ENCODE peak calls at places on chromosome 1, in five cellular contexts. T is GM12878, D is RWPE2, C is astrocyte of the spinal cord, R is AG10803. O is an unnamed sample.

GRCh38 chr1:44208216-44208615 is 5.1 kb upstream of the DMAP1 start:
- DNase-seq in T (no peak), R (no peak), C (no peak), D (no peak), O (no peak)

GRCh38 chr1:21295059-21295401 is 4.8 kb upstream of the ECE1 start:
- DNase-seq in R (no peak), D (no peak), C (no peak), T (no peak), O (peak; percentile 47)

GRCh38 chr1:33242652-33243051 is 13.6 kb upstream of the ZNF362 start:
- DNase-seq in D (no peak), T (no peak), R (no peak), C (no peak), O (no peak)

GRCh38 chr1:81803423-81804103 is 2.8 kb downstream of the ADGRL2 start:
- DNase-seq in R (no peak), D (no peak), C (peak; percentile 27), T (no peak), O (peak; percentile 72)

GRCh38 chr1:87045757-87046422 is 131.5 kb downstream of the HS2ST1 start:
- DNase-seq in C (no peak), D (no peak), T (no peak), R (no peak), O (peak; percentile 22)

GRCh38 chr1:68600049-68600661 is 103.3 kb upstream of the DEPDC1 start:
- DNase-seq in T (no peak), C (peak; percentile 23), D (no peak), R (peak; percentile 8), O (peak; percentile 27)

GRCh38 chr1:225845633-225846259 is 35.8 kb downstream of the EPHX1 start:
- DNase-seq in D (no peak), R (peak; percentile 80), T (no peak), C (peak; percentile 84), O (peak; percentile 89)

GRCh38 chr1:1079408-1080121 is 5.5 kb upstream of the RNF223 start:
- DNase-seq in R (peak; percentile 91), D (peak; percentile 95), T (no peak), C (peak; percentile 70), O (peak; percentile 87)

GRCh38 chr1:37633040-37633949 is 1.4 kb downstream of the RSPO1 start:
- DNase-seq in D (no peak), C (no peak), R (no peak), T (no peak), O (no peak)

GRCh38 chr1:220089650-220090556 is at the start of gene BPNT1:
- DNase-seq in R (peak; percentile 89), D (peak; percentile 80), C (peak; percentile 96), T (peak; percentile 100), O (peak; percentile 87)

GRCh38 chr1:116538527-116538926 is 32.3 kb downstream of the CD58 start:
- DNase-seq in D (no peak), T (no peak), R (peak; percentile 14), C (peak; percentile 35), O (peak; percentile 57)

GRCh38 chr1:31413405-31414005 is 492 bp downstream of the SERINC2 start:
- DNase-seq in R (peak; percentile 58), D (peak; percentile 84), C (peak; percentile 29), T (no peak), O (peak; percentile 63)

GRCh38 chr1:14778882-14779594 is 180.6 kb downstream of the KAZN start:
- DNase-seq in T (no peak), D (no peak), R (peak; percentile 9), C (no peak), O (peak; percentile 28)

GRCh38 chr1:113390871-113391642 is 742 bp downstream of the MAGI3 start:
- DNase-seq in T (no peak), R (peak; percentile 17), D (peak; percentile 58), C (no peak), O (no peak)

GRCh38 chr1:12518956-12519707 is 98.9 kb downstream of the DHRS3 start:
- DNase-seq in T (no peak), R (peak; percentile 72), D (no peak), C (peak; percentile 78), O (peak; percentile 74)

GRCh38 chr1:53295746-53296722 is 31.8 kb downstream of the LRP8 start:
- DNase-seq in T (peak; percentile 36), D (no peak), C (no peak), R (no peak), O (no peak)

GRCh38 chr1:233294991-233295774 is at the start of gene PCNX2:
- DNase-seq in D (peak; percentile 66), R (peak; percentile 60), C (peak; percentile 58), T (no peak), O (peak; percentile 74)

GRCh38 chr1:53860967-53861411 is 22.9 kb upstream of the NDC1 start:
- DNase-seq in T (no peak), D (no peak), R (peak; percentile 54), C (peak; percentile 54), O (peak; percentile 27)

GRCh38 chr1:119027759-119028158 is 39.6 kb upstream of the TBX15 start:
- DNase-seq in R (no peak), T (no peak), D (no peak), C (no peak), O (no peak)

GRCh38 chr1:89465201-89465600 is 59.4 kb upstream of the LRRC8B start:
- DNase-seq in C (no peak), T (no peak), R (no peak), D (no peak), O (no peak)

GRCh38 chr1:159845751-159846531 is 16.5 kb downstream of the VSIG8 start:
- DNase-seq in D (no peak), C (no peak), T (no peak), R (no peak), O (no peak)

GRCh38 chr1:235910357-235911299 is 43.9 kb upstream of the LYST start:
- DNase-seq in R (peak; percentile 97), T (no peak), D (peak; percentile 89), C (peak; percentile 97), O (peak; percentile 96)

GRCh38 chr1:25583519-25584370 is 32.8 kb upstream of the MAN1C1 start:
- DNase-seq in R (peak; percentile 28), D (no peak), C (no peak), T (no peak), O (peak; percentile 49)

GRCh38 chr1:107593436-107594209 is 371.4 kb downstream of the VAV3 start:
- DNase-seq in C (no peak), D (no peak), T (no peak), R (no peak), O (no peak)

GRCh38 chr1:36765785-36766300 is 268.5 kb downstream of the GRIK3 start:
- DNase-seq in C (no peak), R (no peak), D (peak; percentile 19), T (no peak), O (no peak)

GRCh38 chr1:173581384-173582078 is 21.3 kb downstream of the SLC9C2 start:
- DNase-seq in D (no peak), R (no peak), C (no peak), T (no peak), O (no peak)

GRCh38 chr1:95716097-95716496 is 482.1 kb downstream of the RWDD3 start:
- DNase-seq in D (no peak), R (no peak), C (no peak), T (no peak), O (no peak)

GRCh38 chr1:76023669-76024407 is 50.7 kb upstream of the ST6GALNAC3 start:
- DNase-seq in C (peak; percentile 38), T (no peak), R (no peak), D (no peak), O (no peak)

GRCh38 chr1:214546886-214547641 is 4.3 kb downstream of the PTPN14 start:
- DNase-seq in C (no peak), R (no peak), D (no peak), T (no peak), O (no peak)
- H3K4me3 ChIP-seq in C (no peak overlapping the region), R (no peak overlapping the region), D (no peak overlapping the region), T (no peak overlapping the region), O (no peak overlapping the region)

GRCh38 chr1:208917281-208917680 is 666.2 kb upstream of the CAMK1G start:
- DNase-seq in D (no peak), C (no peak), R (no peak), T (no peak), O (no peak)

GRCh38 chr1:208919371-208919770 is 664.1 kb upstream of the CAMK1G start:
- DNase-seq in T (no peak), R (peak; percentile 60), D (no peak), C (no peak), O (peak; percentile 20)

GRCh38 chr1:208921259-208921658 is 662.3 kb upstream of the CAMK1G start:
- DNase-seq in R (no peak), T (no peak), C (no peak), D (no peak), O (no peak)

GRCh38 chr1:208917719-208918118 is 665.8 kb upstream of the CAMK1G start:
- DNase-seq in C (no peak), D (no peak), T (no peak), R (no peak), O (no peak)
- H3K4me3 ChIP-seq in C (no peak overlapping the region), D (no peak overlapping the region), T (no peak overlapping the region), R (no peak overlapping the region), O (no peak overlapping the region)

GRCh38 chr1:41740058-41740457 is 178.7 kb downstream of the HIVEP3 start:
- DNase-seq in R (no peak), D (no peak), T (no peak), C (no peak), O (no peak)

GRCh38 chr1:41738010-41738409 is 180.7 kb downstream of the HIVEP3 start:
- DNase-seq in C (no peak), T (no peak), R (no peak), D (no peak), O (no peak)

GRCh38 chr1:41740630-41741239 is 178.0 kb downstream of the HIVEP3 start:
- DNase-seq in D (no peak), T (no peak), R (peak; percentile 9), C (no peak), O (no peak)

GRCh38 chr1:41739061-41739955 is 179.4 kb downstream of the HIVEP3 start:
- DNase-seq in D (no peak), R (peak; percentile 85), T (peak; percentile 66), C (peak; percentile 61), O (peak; percentile 85)

DNA sequence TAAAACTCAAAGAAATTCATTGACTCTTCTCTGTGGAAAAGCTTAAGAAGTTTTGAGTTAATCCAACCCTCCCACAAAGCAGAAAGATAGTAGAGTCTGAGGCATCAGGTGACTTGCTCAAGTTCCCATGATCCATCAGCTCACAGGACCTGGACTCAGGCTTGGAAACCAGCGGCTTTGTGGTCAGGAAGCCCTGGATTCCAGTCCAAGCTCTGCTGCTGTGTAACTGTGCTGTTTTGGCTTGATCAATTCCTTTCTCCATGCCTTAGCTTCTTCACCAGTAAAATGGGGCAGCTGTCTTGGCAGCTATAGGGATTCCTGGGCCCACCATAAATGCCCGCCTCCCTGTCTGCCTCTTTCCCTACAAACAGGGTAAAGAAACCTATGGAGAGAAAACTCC is 180.2 kb downstream of the HIVEP3 start:
- DNase-seq in C (peak; percentile 48), T (no peak), D (no peak), R (peak; percentile 66), O (no peak)
- H3K4me3 ChIP-seq in C (no peak overlapping the region), T (peak overlapping the region; percentile 41), D (no peak overlapping the region), R (no peak overlapping the region), O (no peak overlapping the region)

DNA sequence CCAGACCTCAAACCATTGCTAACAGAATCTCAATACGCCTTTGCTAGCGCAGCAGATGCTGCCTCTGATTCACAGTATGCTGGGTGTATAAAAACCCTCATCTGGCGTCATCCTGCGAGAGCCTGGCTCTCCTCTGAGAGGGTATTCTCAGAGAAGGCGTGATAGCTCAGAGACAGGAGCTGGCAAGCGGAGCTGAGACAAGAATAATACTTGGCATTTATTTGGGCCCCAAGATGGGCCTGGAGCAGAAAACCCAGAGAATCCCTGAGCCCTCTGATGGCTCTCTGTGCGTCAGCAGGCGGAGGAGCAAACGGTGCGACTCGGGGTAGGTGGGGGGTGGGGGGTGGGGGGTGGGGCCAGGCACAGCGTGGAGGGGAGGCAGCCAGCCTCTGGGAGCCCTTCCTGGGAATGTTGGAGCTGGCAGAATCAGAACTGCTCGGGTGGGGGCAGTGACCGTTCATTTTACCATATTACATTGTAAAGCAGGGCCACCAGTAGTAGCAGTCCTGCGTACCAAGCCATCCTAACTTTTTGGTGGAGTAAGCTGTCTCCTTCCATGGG is 6.9 kb downstream of the RIIAD1 start:
- DNase-seq in T (no peak), C (peak; percentile 53), D (no peak), R (peak; percentile 55), O (peak; percentile 40)
- H3K4me3 ChIP-seq in T (no peak overlapping the region), C (peak overlapping the region; percentile 1), D (no peak overlapping the region), R (peak overlapping the region; percentile 14), O (peak overlapping the region; percentile 25)

O was measured in foreskin fibroblast.